ENCODE peak calls at places on chromosomes 1 and 21, in five cellular contexts. N is K562, Q is GM12878, L is SK-N-SH, Z is H1. G is an unnamed sample.
A peak's percentile ranks its signal among the peaks of the same experiment; 100 is the strongest.

GRCh38 chr1:227945891-227946623 is 1.7 kb downstream of the WNT9A start:
- DNase-seq in N (peak; percentile 42), Q (no peak), L (peak; percentile 25), Z (no peak), G (peak; percentile 34)

GRCh38 chr1:209808059-209808494 is 2.1 kb upstream of the IRF6 start:
- DNase-seq in Z (no peak), L (peak; percentile 82), N (peak; percentile 78), Q (no peak), G (peak; percentile 15)

GRCh38 chr1:160675641-160676410 is 29.0 kb upstream of the SLAMF1 start:
- DNase-seq in N (peak; percentile 50), Z (peak; percentile 71), Q (peak; percentile 76), L (peak; percentile 29), G (peak; percentile 30)

GRCh38 chr1:147494998-147495580 is 46.2 kb upstream of the BCL9 start:
- DNase-seq in L (peak; percentile 65), N (peak; percentile 51), Q (peak; percentile 13), Z (peak; percentile 72), G (peak; percentile 55)

GRCh38 chr1:1156140-1157032 is 17.3 kb upstream of the TTLL10 start:
- DNase-seq in N (no peak), Z (no peak), Q (no peak), L (no peak), G (no peak)

GRCh38 chr1:60041783-60042182 is 31.8 kb downstream of the C1orf87 start:
- DNase-seq in L (no peak), Z (no peak), N (no peak), Q (no peak), G (no peak)

GRCh38 chr1:110566836-110567235 is 39.3 kb downstream of the KCNA2 start:
- DNase-seq in L (no peak), Q (no peak), Z (no peak), N (no peak), G (no peak)

GRCh38 chr21:15065381-15066230 is 806 bp upstream of the NRIP1 start:
- DNase-seq in L (peak; percentile 30), Q (no peak), Z (peak; percentile 65), N (peak; percentile 46), G (peak; percentile 39)

GRCh38 chr1:53266038-53266437 is 27.7 kb upstream of the MAGOH start:
- DNase-seq in Z (no peak), N (peak; percentile 35), Q (no peak), L (no peak), G (peak; percentile 17)

GRCh38 chr21:42992943-42993712 is 18.8 kb downstream of the PKNOX1 start:
- DNase-seq in N (no peak), Q (no peak), Z (no peak), L (no peak), G (no peak)

GRCh38 chr1:207049974-207050391 is 1.0 kb downstream of the YOD1 start:
- DNase-seq in N (peak; percentile 46), Q (no peak), L (peak; percentile 55), Z (no peak), G (peak; percentile 38)

GRCh38 chr1:147167361-147167760 is 4.9 kb downstream of the PRKAB2 start:
- DNase-seq in Q (no peak), N (no peak), L (no peak), Z (no peak), G (peak; percentile 24)

GRCh38 chr1:41791667-41792484 is 126.8 kb downstream of the HIVEP3 start:
- DNase-seq in Z (no peak), L (no peak), Q (no peak), N (no peak), G (no peak)

GRCh38 chr1:214977133-214977532 is 105.4 kb upstream of the KCNK2 start:
- DNase-seq in Z (no peak), N (no peak), L (no peak), Q (no peak), G (no peak)

GRCh38 chr1:26538480-26539412 is 9.2 kb downstream of the RPS6KA1 start:
- DNase-seq in Q (no peak), L (peak; percentile 69), N (peak; percentile 79), Z (peak; percentile 75), G (peak; percentile 41)

GRCh38 chr1:56627019-56627635 is 18.0 kb upstream of the PRKAA2 start:
- DNase-seq in N (no peak), Z (no peak), Q (no peak), L (no peak), G (no peak)

DNA sequence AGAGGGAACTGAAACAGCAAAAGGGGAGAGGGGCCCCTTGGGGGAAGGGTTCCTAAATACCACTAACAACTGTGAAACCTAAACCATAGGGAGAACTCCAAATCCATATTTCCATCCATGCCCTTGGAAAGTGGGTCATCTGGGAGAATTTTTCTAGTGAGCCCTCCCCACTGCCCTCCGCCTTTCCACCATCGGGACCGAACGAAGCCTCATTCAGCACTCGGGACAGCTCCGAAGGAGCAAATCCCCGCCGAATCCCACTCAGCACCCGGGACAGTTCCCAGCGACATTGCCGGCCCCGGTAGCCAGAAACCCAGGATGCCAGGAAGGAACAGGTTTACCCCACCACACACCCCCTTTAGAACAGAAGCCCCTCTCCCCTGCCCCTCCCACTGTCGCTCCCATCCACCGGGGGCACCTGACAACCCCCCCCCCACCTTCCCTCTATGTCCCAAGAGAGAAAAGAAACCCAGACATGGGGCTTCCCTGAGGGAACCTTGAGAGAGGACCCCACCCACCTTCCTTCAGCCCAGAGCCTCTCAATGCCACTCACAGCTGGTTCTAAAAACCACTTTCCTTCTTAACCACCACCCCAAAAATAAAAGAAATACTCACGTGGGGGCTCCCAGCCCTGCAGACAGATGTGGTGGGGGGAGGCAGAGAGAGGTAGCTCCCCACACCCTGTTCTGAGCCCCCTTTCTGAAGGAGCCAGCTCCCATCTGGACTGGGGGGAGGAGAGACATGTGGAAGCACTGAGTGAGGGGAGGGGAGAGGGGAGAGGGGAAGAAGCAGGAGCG is 4.5 kb downstream of the DLGAP3 start:
- DNase-seq in L (no peak), N (peak; percentile 84), Q (no peak), Z (peak; percentile 96), G (peak; percentile 31)
- TF ChIP-seq GABPA in L (no peak), N (no peak), Q (no peak), Z (no peak), G (no peak)

GRCh38 chr1:151157067-151157531 is 650 bp downstream of the TNFAIP8L2 start:
- DNase-seq in Z (no peak), Q (no peak), N (no peak), L (no peak), G (no peak)
- H3K4me2 ChIP-seq in Z (no peak overlapping the region), Q (peak overlapping the region; percentile 81), N (peak overlapping the region; percentile 38), L (no peak overlapping the region), G (no peak overlapping the region)

GRCh38 chr1:151611832-151612505 is at the start of gene SNX27:
- DNase-seq in N (peak; percentile 94), Z (peak; percentile 93), L (peak; percentile 94), Q (peak; percentile 72), G (peak; percentile 92)
- TF ChIP-seq EP300 in N (no peak), Z (no peak), L (no peak), Q (no peak), G (no peak)

GRCh38 chr21:31363720-31364119 is 19.7 kb upstream of the TIAM1 start:
- DNase-seq in Z (no peak), L (no peak), N (no peak), Q (no peak), G (no peak)
- TF ChIP-seq GABPA in Z (no peak), L (no peak), N (no peak), Q (no peak), G (no peak)

G was measured in HepG2.